ENCODE peak calls at places on chromosomes 5 and 9, in five cellular contexts. P, H, O, I and S are unnamed samples.

GRCh38 chr9:21711504-21711903 is 90.9 kb upstream of the MTAP start:
- DNase-seq in P (no peak), H (peak), O (no peak), I (no peak), S (no peak)

GRCh38 chr5:149773245-149774095 is 43.4 kb downstream of the PPARGC1B start:
- DNase-seq in P (no peak), H (no peak), O (no peak), I (no peak), S (no peak)

GRCh38 chr5:153458266-153458665 is 32.2 kb upstream of the GRIA1 start:
- DNase-seq in P (no peak), H (no peak), O (no peak), I (no peak), S (no peak)

GRCh38 chr9:125409637-125410521 is 148.3 kb downstream of the GAPVD1 start:
- DNase-seq in P (peak), H (peak), O (no peak), I (peak), S (peak)

GRCh38 chr9:119026120-119026519 is 343.1 kb downstream of the BRINP1 start:
- DNase-seq in P (no peak), H (no peak), O (no peak), I (no peak), S (no peak)

GRCh38 chr5:151030377-151030776 is 10.0 kb downstream of the GPX3 start:
- DNase-seq in P (no peak), H (no peak), O (no peak), I (no peak), S (no peak)

GRCh38 chr5:87674235-87674634 is 261.5 kb upstream of the CCNH start:
- DNase-seq in P (no peak), H (no peak), O (no peak), I (no peak), S (no peak)

GRCh38 chr5:73911761-73912393 is 285.9 kb downstream of the ARHGEF28 start:
- DNase-seq in P (no peak), H (no peak), O (no peak), I (no peak), S (no peak)

GRCh38 chr5:141692919-141693848 is 11.2 kb upstream of the ARAP3 start:
- DNase-seq in P (peak), H (no peak), O (no peak), I (no peak), S (peak)

GRCh38 chr9:114397848-114398605 is 10.2 kb upstream of the AKNA start:
- DNase-seq in P (peak), H (peak), O (peak), I (peak), S (peak)

GRCh38 chr9:98974994-98975712 is 31.4 kb downstream of the COL15A1 start:
- DNase-seq in P (peak), H (peak), O (peak), I (peak), S (peak)

GRCh38 chr9:123281659-123282342 is 13.4 kb upstream of the STRBP start:
- DNase-seq in P (no peak), H (no peak), O (no peak), I (no peak), S (no peak)

GRCh38 chr5:96752341-96753016 is 55.3 kb downstream of the ERAP1 start:
- DNase-seq in P (peak), H (peak), O (no peak), I (peak), S (peak)